ENCODE peak calls at places on chromosomes 7 and 10, in seven cellular contexts. C is activated CD4-positive, alpha-beta T cell treated with anti-CD3 and anti-CD28 coated beads, Interleukin-2, amount 10 ng/mL, durations not matched to agents 24 days and 14 days; P is AG09309; K is frontal cortex; R is EL; U is fibroblast of mammary gland; A is kidney tubule cell. H is an unnamed sample.

GRCh38 chr10:75243426-75243825 is 7.7 kb upstream of the COMTD1 start:
- DNase-seq in P (no peak), C (no peak), R (no peak), A (no peak), U (no peak), K (no peak), H (no peak)

GRCh38 chr10:98748298-98748697 is 301.6 kb upstream of the HPS1 start:
- DNase-seq in P (no peak), U (peak), C (no peak), K (no peak), R (peak), A (peak), H (no peak)

GRCh38 chr10:49761789-49762565 is at the start of gene OGDHL:
- DNase-seq in R (peak), U (peak), A (peak), P (no peak), C (peak), K (peak), H (peak)

GRCh38 chr10:74949434-74949833 is 123.0 kb downstream of the KAT6B start:
- DNase-seq in C (no peak), A (no peak), P (no peak), K (no peak), R (peak), U (peak), H (peak)

GRCh38 chr10:71736570-71737355 is 17.2 kb upstream of the C10orf105 start:
- DNase-seq in R (no peak), A (no peak), P (no peak), K (no peak), U (no peak), C (no peak), H (no peak)

GRCh38 chr10:62050941-62051433 is 149.5 kb downstream of the ARID5B start:
- DNase-seq in R (peak), K (peak), C (peak), A (peak), U (peak), P (no peak), H (peak)

GRCh38 chr10:35852721-35853120 is 210.6 kb upstream of the FZD8 start:
- DNase-seq in U (no peak), P (no peak), K (no peak), A (no peak), R (no peak), C (no peak), H (no peak)

GRCh38 chr10:15363031-15363430 is 8.1 kb downstream of the FAM171A1 start:
- DNase-seq in K (no peak), C (no peak), P (no peak), R (peak), U (no peak), A (peak), H (no peak)

GRCh38 chr10:23405540-23405939 is 33.3 kb upstream of the OTUD1 start:
- DNase-seq in U (no peak), P (no peak), A (no peak), C (no peak), R (no peak), K (no peak), H (no peak)

GRCh38 chr7:56092789-56093531 is at the start of gene PHKG1:
- DNase-seq in K (peak), P (peak), A (peak), R (peak), U (peak), C (no peak), H (peak)

GRCh38 chr7:158819571-158820203 is 9.6 kb downstream of the ESYT2 start:
- DNase-seq in U (peak), P (no peak), K (no peak), C (no peak), A (no peak), R (no peak), H (no peak)

GRCh38 chr7:28378574-28379149 is 33.7 kb upstream of the CREB5 start:
- DNase-seq in U (peak), R (peak), A (peak), P (no peak), C (no peak), K (no peak), H (no peak)

GRCh38 chr7:24709051-24709450 is 48.2 kb downstream of the GSDME start:
- DNase-seq in R (no peak), C (no peak), K (no peak), A (no peak), P (no peak), U (no peak), H (no peak)

GRCh38 chr7:28956608-28957063 is 1.5 kb downstream of the TRIL start:
- DNase-seq in R (peak), A (peak), C (peak), K (peak), P (no peak), U (peak), H (no peak)

GRCh38 chr10:6195376-6195775 is 7.4 kb upstream of the PFKFB3 start:
- DNase-seq in P (no peak), A (no peak), R (peak), U (peak), K (no peak), C (no peak), H (peak)

GRCh38 chr10:127145173-127145572 is 51.2 kb downstream of the INSYN2A start:
- DNase-seq in K (no peak), R (peak), P (no peak), A (peak), U (peak), C (no peak), H (peak)

GRCh38 chr10:51273572-51273971 is 199.3 kb downstream of the PRKG1 start:
- DNase-seq in U (no peak), R (no peak), K (no peak), A (no peak), C (no peak), P (no peak), H (no peak)

GRCh38 chr10:98528166-98528784 is 81.5 kb upstream of the HPS1 start:
- DNase-seq in R (peak), P (peak), C (no peak), K (no peak), A (no peak), U (peak), H (peak)

GRCh38 chr7:44486693-44487092 is 3.8 kb downstream of the NUDCD3 start:
- DNase-seq in K (no peak), C (peak), A (peak), U (peak), P (no peak), R (peak), H (peak)

GRCh38 chr7:115941703-115942268 is 88.8 kb downstream of the TFEC start:
- DNase-seq in K (no peak), C (no peak), A (peak), U (peak), R (peak), P (no peak), H (no peak)

GRCh38 chr7:98119257-98119918 is 12.7 kb downstream of the LMTK2 start:
- DNase-seq in K (no peak), P (peak), A (peak), R (peak), U (peak), C (no peak), H (peak)

GRCh38 chr10:32244421-32245207 is 102.3 kb downstream of the EPC1 start:
- DNase-seq in P (no peak), K (no peak), C (peak), A (no peak), U (no peak), R (no peak), H (no peak)

GRCh38 chr10:118017850-118018249 is 28.9 kb downstream of the RAB11FIP2 start:
- DNase-seq in C (no peak), A (peak), R (no peak), K (no peak), P (no peak), U (no peak), H (no peak)

GRCh38 chr7:934469-935320 is 19.8 kb downstream of the ADAP1 start:
- DNase-seq in A (no peak), K (no peak), U (no peak), R (no peak), P (no peak), C (no peak), H (no peak)

GRCh38 chr10:43344051-43344450 is 27.4 kb upstream of the FXYD4 start:
- DNase-seq in U (no peak), R (no peak), P (no peak), A (peak), K (no peak), C (no peak), H (no peak)

GRCh38 chr7:127477285-127478039 is 85.0 kb upstream of the ZNF800 start:
- DNase-seq in R (no peak), K (no peak), U (no peak), A (no peak), P (no peak), C (no peak), H (no peak)

GRCh38 chr7:143041346-143041745 is 10.8 kb upstream of the OR6V1 start:
- DNase-seq in A (no peak), U (no peak), R (no peak), C (no peak), K (no peak), P (no peak), H (no peak)

GRCh38 chr10:119341236-119342016 is 134.1 kb downstream of the GRK5 start:
- DNase-seq in R (peak), C (peak), U (peak), A (peak), K (no peak), P (no peak), H (no peak)

H was measured in stromal cell of bone marrow.